ENCODE peak calls at places on chromosome 15, in seven cellular contexts. I is stimulated activated CD8-positive, alpha-beta memory T cell treated with anti-CD3 and anti-CD28 coated beads, Interleukin-7, amount 100 ng/mL, for 48 hours; S is cardiac fibroblast; M is central memory CD8-positive, alpha-beta T cell; A is RPMI8226; C is NAMALWA; H is heart right ventricle. Z is an unnamed sample.

GRCh38 chr15:37208475-37209363 is 108.4 kb upstream of the MEIS2 start:
- DNase-seq in A (no peak), I (no peak), M (no peak), S (no peak), C (no peak), H (no peak), Z (peak)

GRCh38 chr15:50909044-50909342 is 510 bp downstream of the AP4E1 start:
- DNase-seq in A (no peak), S (peak), M (no peak), I (no peak), C (peak), H (no peak), Z (peak)

GRCh38 chr15:64775551-64776401 is at the start of gene RBPMS2:
- DNase-seq in I (no peak), H (peak), M (no peak), A (no peak), S (peak), C (no peak), Z (no peak)

GRCh38 chr15:80920271-80920699 is 69.3 kb downstream of the MESD start:
- DNase-seq in A (no peak), I (peak), C (no peak), M (no peak), S (no peak), H (no peak), Z (no peak)

GRCh38 chr15:24878153-24878552 is 76.6 kb upstream of the SNRPN start:
- DNase-seq in M (no peak), H (peak), I (no peak), A (no peak), C (no peak), S (peak), Z (no peak)

GRCh38 chr15:40932146-40932545 is 3.0 kb downstream of the DLL4 start:
- DNase-seq in A (no peak), S (no peak), H (no peak), M (no peak), I (no peak), C (peak), Z (no peak)

GRCh38 chr15:75718326-75718725 is 5.7 kb upstream of the CSPG4 start:
- DNase-seq in M (no peak), H (no peak), I (no peak), S (peak), C (no peak), A (no peak), Z (no peak)

GRCh38 chr15:92667291-92667904 is 11.8 kb upstream of the FAM174B start:
- DNase-seq in S (peak), C (no peak), M (no peak), I (no peak), H (no peak), A (no peak), Z (no peak)

GRCh38 chr15:70226337-70226980 is 128.7 kb upstream of the TLE3 start:
- DNase-seq in I (no peak), C (no peak), H (no peak), M (no peak), S (no peak), A (no peak), Z (no peak)

GRCh38 chr15:82139823-82140268 is 94.0 kb upstream of the MEX3B start:
- DNase-seq in M (no peak), C (peak), I (no peak), H (no peak), S (peak), A (no peak), Z (peak)

GRCh38 chr15:42471002-42471401 is 19.9 kb downstream of the ZNF106 start:
- DNase-seq in C (no peak), S (no peak), A (no peak), H (no peak), M (no peak), I (no peak), Z (peak)

GRCh38 chr15:85411992-85412538 is 31.7 kb downstream of the AKAP13 start:
- DNase-seq in C (peak), A (no peak), M (no peak), S (no peak), I (no peak), H (no peak), Z (peak)

GRCh38 chr15:73926191-73927002 is at the start of gene LOXL1:
- DNase-seq in A (no peak), C (no peak), M (no peak), I (no peak), S (peak), H (peak), Z (no peak)

GRCh38 chr15:74867562-74868458 is 5.4 kb downstream of the SCAMP2 start:
- DNase-seq in H (no peak), A (no peak), C (no peak), S (no peak), I (no peak), M (no peak), Z (no peak)

GRCh38 chr15:82186748-82187415 is 75.7 kb downstream of the EFL1 start:
- DNase-seq in S (no peak), H (no peak), M (no peak), I (no peak), A (no peak), C (no peak), Z (no peak)

GRCh38 chr15:40128746-40129660 is 20.3 kb upstream of the BMF start:
- DNase-seq in M (no peak), C (no peak), H (no peak), I (no peak), S (no peak), A (no peak), Z (peak)

GRCh38 chr15:96728591-96728990 is 398.1 kb downstream of the NR2F2 start:
- DNase-seq in C (no peak), I (no peak), H (no peak), M (no peak), A (no peak), S (no peak), Z (no peak)

GRCh38 chr15:100114100-100114499 is 227.7 kb downstream of the ADAMTS17 start:
- DNase-seq in C (no peak), H (peak), M (no peak), A (peak), I (no peak), S (peak), Z (no peak)

GRCh38 chr15:37037256-37037655 is 63.1 kb downstream of the MEIS2 start:
- DNase-seq in H (no peak), C (no peak), M (no peak), S (no peak), A (no peak), I (no peak), Z (peak)

GRCh38 chr15:63909819-63910437 is 76.2 kb upstream of the HERC1 start:
- DNase-seq in I (no peak), S (peak), M (no peak), C (no peak), H (no peak), A (no peak), Z (no peak)

GRCh38 chr15:68205949-68206539 is 912 bp upstream of the CALML4 start:
- DNase-seq in C (no peak), A (no peak), H (peak), M (no peak), I (no peak), S (no peak), Z (no peak)

GRCh38 chr15:81160312-81161214 is 26.5 kb downstream of the CFAP161 start:
- DNase-seq in I (no peak), M (no peak), C (no peak), S (peak), H (peak), A (peak), Z (no peak)

GRCh38 chr15:69855601-69856000 is 242.1 kb downstream of the TLE3 start:
- DNase-seq in C (no peak), M (no peak), A (no peak), I (no peak), S (peak), H (no peak), Z (no peak)

GRCh38 chr15:67762610-67763368 is 62.5 kb upstream of the SKOR1 start:
- DNase-seq in S (no peak), M (no peak), C (peak), A (no peak), H (no peak), I (peak), Z (no peak)

GRCh38 chr15:84840741-84841429 is 23.7 kb downstream of the ALPK3 start:
- DNase-seq in H (peak), C (no peak), M (no peak), A (peak), I (no peak), S (peak), Z (no peak)

GRCh38 chr15:62715946-62716345 is 326.6 kb upstream of the TPM1 start:
- DNase-seq in H (no peak), C (no peak), S (no peak), A (no peak), I (no peak), M (no peak), Z (no peak)

GRCh38 chr15:41473418-41473817 is 20.3 kb upstream of the ITPKA start:
- DNase-seq in S (no peak), C (no peak), A (no peak), M (no peak), H (no peak), I (no peak), Z (no peak)

GRCh38 chr15:91067026-91067425 is 33.0 kb upstream of the SV2B start:
- DNase-seq in I (no peak), A (no peak), S (no peak), C (no peak), H (no peak), M (no peak), Z (no peak)

GRCh38 chr15:66472176-66472999 is 25.2 kb downstream of the SNAPC5 start:
- DNase-seq in A (no peak), I (no peak), M (peak), S (peak), H (no peak), C (no peak), Z (no peak)

GRCh38 chr15:74789171-74789627 is 7.3 kb downstream of the CSK start:
- DNase-seq in H (no peak), A (peak), C (peak), S (no peak), I (no peak), M (no peak), Z (peak)

GRCh38 chr15:79218588-79219200 is 63.8 kb upstream of the ANKRD34C start:
- DNase-seq in M (no peak), S (peak), H (no peak), C (peak), I (no peak), A (no peak), Z (no peak)

Z was measured in Karpas-422.